ENCODE peak calls at places on chromosomes 2 and 18, in nine cellular contexts. B, W, N, E, H, A, T, G and Y are unnamed samples.
A peak's percentile ranks its signal among the peaks of the same experiment; 100 is the strongest.

GRCh38 chr18:8696749-8697211 is 8.6 kb upstream of the MTCL1 start:
- DNase-seq in B (peak; percentile 23), W (peak; percentile 68), N (peak; percentile 76), E (peak; percentile 78), H (peak; percentile 85), A (peak; percentile 81), T (peak; percentile 72), G (peak; percentile 72), Y (peak; percentile 75)

GRCh38 chr2:55309441-55309840 is 40.4 kb upstream of the MTIF2 start:
- DNase-seq in B (no peak), W (no peak), N (peak; percentile 84), E (no peak), H (no peak), A (peak; percentile 59), T (no peak), G (no peak), Y (no peak)

GRCh38 chr18:59005266-59005665 is 134.4 kb upstream of the SEC11C start:
- DNase-seq in B (no peak), W (no peak), N (peak; percentile 69), E (peak; percentile 38), H (no peak), A (peak; percentile 37), T (no peak), G (peak; percentile 83), Y (no peak)

GRCh38 chr18:32441536-32441935 is 29.1 kb downstream of the GAREM1 start:
- DNase-seq in B (no peak), W (no peak), N (no peak), E (no peak), H (no peak), A (no peak), T (no peak), G (no peak), Y (no peak)

GRCh38 chr2:101612019-101612418 is 85.5 kb upstream of the MAP4K4 start:
- DNase-seq in B (no peak), W (no peak), N (no peak), E (no peak), H (no peak), A (no peak), T (no peak), G (no peak), Y (no peak)

GRCh38 chr2:216299588-216299987 is 72.7 kb downstream of the MARCHF4 start:
- DNase-seq in B (no peak), W (no peak), N (peak; percentile 77), E (no peak), H (no peak), A (no peak), T (no peak), G (no peak), Y (no peak)

GRCh38 chr2:235283246-235283645 is 210.6 kb upstream of the AGAP1 start:
- DNase-seq in B (no peak), W (no peak), N (peak; percentile 29), E (no peak), H (no peak), A (no peak), T (no peak), G (no peak), Y (no peak)

GRCh38 chr2:11581129-11581796 is 47.4 kb downstream of the GREB1 start:
- DNase-seq in B (no peak), W (no peak), N (peak; percentile 22), E (no peak), H (no peak), A (no peak), T (no peak), G (no peak), Y (no peak)

GRCh38 chr18:51068111-51068510 is 38.1 kb downstream of the SMAD4 start:
- DNase-seq in B (no peak), W (no peak), N (peak; percentile 67), E (no peak), H (no peak), A (peak; percentile 51), T (no peak), G (no peak), Y (no peak)

GRCh38 chr2:224472137-224472536 is 70.2 kb upstream of the FAM124B start:
- DNase-seq in B (no peak), W (no peak), N (no peak), E (no peak), H (no peak), A (no peak), T (no peak), G (no peak), Y (no peak)

GRCh38 chr2:133862400-133862977 is 294.2 kb upstream of the NCKAP5 start:
- DNase-seq in B (no peak), W (no peak), N (no peak), E (no peak), H (no peak), A (peak; percentile 16), T (no peak), G (no peak), Y (no peak)

GRCh38 chr2:224268441-224268840 is 133.5 kb downstream of the FAM124B start:
- DNase-seq in B (no peak), W (no peak), N (peak; percentile 86), E (peak; percentile 72), H (no peak), A (peak; percentile 97), T (no peak), G (no peak), Y (no peak)

GRCh38 chr2:12809526-12809925 is 92.8 kb downstream of the TRIB2 start:
- DNase-seq in B (no peak), W (no peak), N (no peak), E (no peak), H (no peak), A (no peak), T (no peak), G (no peak), Y (no peak)

GRCh38 chr2:188291142-188291616 is 495 bp upstream of the GULP1 start:
- DNase-seq in B (no peak), W (peak; percentile 54), N (peak; percentile 19), E (peak; percentile 54), H (peak; percentile 74), A (peak; percentile 35), T (no peak), G (no peak), Y (no peak)

GRCh38 chr18:76385681-76385975 is 109.4 kb downstream of the ZNF516 start:
- DNase-seq in B (no peak), W (no peak), N (no peak), E (no peak), H (no peak), A (no peak), T (no peak), G (no peak), Y (no peak)
- H3K4me3 ChIP-seq in B (no peak overlapping the region), W (no peak overlapping the region), N (no peak overlapping the region), E (no peak overlapping the region), H (no peak overlapping the region), A (no peak overlapping the region), T (no peak overlapping the region), G (no peak overlapping the region), Y (no peak overlapping the region)

GRCh38 chr2:106097370-106098000 is 96.6 kb downstream of the UXS1 start:
- DNase-seq in B (no peak), W (peak; percentile 23), N (no peak), E (no peak), H (no peak), A (no peak), T (no peak), G (peak; percentile 50), Y (no peak)

GRCh38 chr2:106096446-106097369 is 97.4 kb downstream of the UXS1 start:
- DNase-seq in B (no peak), W (no peak), N (no peak), E (no peak), H (no peak), A (no peak), T (no peak), G (no peak), Y (no peak)

GRCh38 chr2:106099691-106100090 is 94.4 kb downstream of the UXS1 start:
- DNase-seq in B (no peak), W (no peak), N (no peak), E (no peak), H (no peak), A (no peak), T (no peak), G (no peak), Y (no peak)

GRCh38 chr2:106098081-106098480 is 96.0 kb downstream of the UXS1 start:
- DNase-seq in B (no peak), W (peak; percentile 27), N (peak; percentile 3), E (peak; percentile 42), H (peak; percentile 53), A (peak; percentile 27), T (no peak), G (peak; percentile 46), Y (peak; percentile 12)

GRCh38 chr2:106098664-106099063 is 95.4 kb downstream of the UXS1 start:
- DNase-seq in B (no peak), W (no peak), N (no peak), E (no peak), H (no peak), A (no peak), T (no peak), G (no peak), Y (no peak)
- TF ChIP-seq EZH2phosphoT487 in B (no peak), W (no peak), N (no peak), E (no peak), H (no peak), A (no peak), T (no peak), G (no peak), Y (no peak)

GRCh38 chr18:2573408-2573807 is 2.1 kb downstream of the NDC80 start:
- DNase-seq in B (no peak), W (no peak), N (peak; percentile 20), E (no peak), H (no peak), A (no peak), T (no peak), G (no peak), Y (no peak)
- H3K4me3 ChIP-seq in B (no peak overlapping the region), W (peak overlapping the region; percentile 84), N (peak overlapping the region; percentile 95), E (no peak overlapping the region), H (peak overlapping the region; percentile 69), A (peak overlapping the region; percentile 97), T (peak overlapping the region; percentile 87), G (peak overlapping the region; percentile 77), Y (peak overlapping the region; percentile 84)

GRCh38 chr18:48084858-48085257 is 154.4 kb upstream of the SMAD2 start:
- DNase-seq in B (no peak), W (no peak), N (no peak), E (no peak), H (no peak), A (no peak), T (no peak), G (no peak), Y (no peak)

GRCh38 chr18:48090702-48091101 is 160.2 kb upstream of the SMAD2 start:
- DNase-seq in B (no peak), W (no peak), N (no peak), E (no peak), H (no peak), A (no peak), T (no peak), G (no peak), Y (no peak)

GRCh38 chr18:48084041-48084757 is 153.7 kb upstream of the SMAD2 start:
- DNase-seq in B (no peak), W (no peak), N (no peak), E (no peak), H (no peak), A (no peak), T (no peak), G (no peak), Y (no peak)

GRCh38 chr18:48090021-48090420 is 159.6 kb upstream of the SMAD2 start:
- DNase-seq in B (no peak), W (no peak), N (no peak), E (no peak), H (no peak), A (no peak), T (no peak), G (no peak), Y (no peak)

GRCh38 chr18:48085781-48086487 is 155.5 kb upstream of the SMAD2 start:
- DNase-seq in B (no peak), W (no peak), N (no peak), E (peak; percentile 27), H (no peak), A (peak; percentile 17), T (no peak), G (no peak), Y (no peak)
- TF ChIP-seq EZH2phosphoT487 in B (no peak), W (no peak), N (no peak), E (no peak), H (no peak), A (no peak), T (no peak), G (no peak), Y (no peak)